ENCODE peak calls at places on chromosomes 16 and 17, in eight cellular contexts. B is tibial artery; F is AG08395; J is activated effector memory CD4-positive, alpha-beta T cell treated with anti-CD3 and anti-CD28 coated beads, Interleukin-2, amount 50 U/mL, for 16 hours; O is NCI-H1105; E is A549; I is T-cell; Y is smooth muscle cell of the brain vasculature. P is an unnamed sample.

GRCh38 chr17:77727216-77727615 is 231.3 kb upstream of the TNRC6C start:
- DNase-seq in B (no peak), F (no peak), J (peak), O (no peak), E (no peak), I (no peak), Y (no peak), P (no peak)

GRCh38 chr17:77254961-77255741 is 114.4 kb downstream of the SEC14L1 start:
- DNase-seq in B (peak), F (peak), J (no peak), O (no peak), E (peak), I (no peak), Y (peak), P (peak)

GRCh38 chr16:20242568-20243240 is 84.6 kb downstream of the GP2 start:
- DNase-seq in B (no peak), F (no peak), J (no peak), O (no peak), E (no peak), I (no peak), Y (no peak), P (no peak)

GRCh38 chr17:64040201-64040600 is 19.8 kb upstream of the ICAM2 start:
- DNase-seq in B (no peak), F (no peak), J (no peak), O (no peak), E (no peak), I (no peak), Y (no peak), P (no peak)

GRCh38 chr17:45718791-45719190 is 65.3 kb upstream of the CRHR1 start:
- DNase-seq in B (no peak), F (no peak), J (no peak), O (no peak), E (no peak), I (no peak), Y (no peak), P (no peak)

GRCh38 chr16:81482329-81483063 is 37.9 kb downstream of the CMIP start:
- DNase-seq in B (no peak), F (no peak), J (no peak), O (no peak), E (no peak), I (no peak), Y (no peak), P (peak)

GRCh38 chr16:65227041-65227835 is 105.4 kb upstream of the CDH11 start:
- DNase-seq in B (no peak), F (no peak), J (no peak), O (no peak), E (no peak), I (no peak), Y (no peak), P (no peak)

GRCh38 chr17:56310780-56311179 is 157.5 kb downstream of the ANKFN1 start:
- DNase-seq in B (no peak), F (no peak), J (no peak), O (no peak), E (no peak), I (no peak), Y (no peak), P (no peak)

GRCh38 chr17:4548721-4549531 is 6.3 kb downstream of the MYBBP1A start:
- DNase-seq in B (no peak), F (no peak), J (no peak), O (no peak), E (no peak), I (no peak), Y (no peak), P (no peak)

GRCh38 chr17:3528604-3529511 is 28.8 kb downstream of the TRPV3 start:
- DNase-seq in B (peak), F (peak), J (no peak), O (no peak), E (no peak), I (no peak), Y (peak), P (no peak)

GRCh38 chr17:17382901-17383300 is 79.7 kb downstream of the NT5M start:
- DNase-seq in B (no peak), F (no peak), J (no peak), O (no peak), E (no peak), I (no peak), Y (no peak), P (no peak)

GRCh38 chr16:17271687-17272086 is 199.1 kb downstream of the XYLT1 start:
- DNase-seq in B (peak), F (no peak), J (no peak), O (no peak), E (no peak), I (no peak), Y (no peak), P (no peak)

GRCh38 chr17:57286372-57287105 is 30.2 kb downstream of the MSI2 start:
- DNase-seq in B (no peak), F (no peak), J (no peak), O (peak), E (no peak), I (no peak), Y (no peak), P (no peak)

GRCh38 chr17:19398301-19399181 is 11.6 kb upstream of the MFAP4 start:
- DNase-seq in B (peak), F (no peak), J (peak), O (no peak), E (peak), I (no peak), Y (no peak), P (no peak)

GRCh38 chr17:48624544-48625501 is 1.3 kb downstream of the HOXB9 start:
- DNase-seq in B (no peak), F (peak), J (peak), O (peak), E (peak), I (no peak), Y (no peak), P (peak)

GRCh38 chr16:907361-907760 is 63.4 kb downstream of the LMF1 start:
- DNase-seq in B (no peak), F (no peak), J (no peak), O (no peak), E (no peak), I (no peak), Y (no peak), P (no peak)

GRCh38 chr16:67901734-67902133 is 8.7 kb downstream of the PSKH1 start:
- DNase-seq in B (no peak), F (no peak), J (no peak), O (no peak), E (no peak), I (no peak), Y (no peak), P (no peak)

GRCh38 chr17:15502315-15503112 is 35.1 kb upstream of the CDRT4 start:
- DNase-seq in B (peak), F (peak), J (peak), O (no peak), E (peak), I (peak), Y (peak), P (peak)

GRCh38 chr17:57557793-57558681 is 187.1 kb downstream of the CCDC182 start:
- DNase-seq in B (no peak), F (peak), J (no peak), O (no peak), E (peak), I (no peak), Y (peak), P (peak)

GRCh38 chr17:68431661-68432071 is 25.6 kb downstream of the WIPI1 start:
- DNase-seq in B (peak), F (peak), J (peak), O (no peak), E (peak), I (peak), Y (no peak), P (no peak)

GRCh38 chr16:84841787-84842300 is 22.1 kb downstream of the CRISPLD2 start:
- DNase-seq in B (no peak), F (no peak), J (no peak), O (peak), E (no peak), I (no peak), Y (no peak), P (no peak)

GRCh38 chr17:59327891-59328290 is 3.6 kb upstream of the YPEL2 start:
- DNase-seq in B (peak), F (no peak), J (no peak), O (no peak), E (peak), I (no peak), Y (no peak), P (no peak)

GRCh38 chr17:55825213-55825612 is 74.4 kb downstream of the PCTP start:
- DNase-seq in B (no peak), F (no peak), J (no peak), O (no peak), E (peak), I (no peak), Y (no peak), P (no peak)

GRCh38 chr17:41734139-41734948 is at the start of gene HAP1:
- DNase-seq in B (no peak), F (peak), J (no peak), O (no peak), E (peak), I (no peak), Y (no peak), P (no peak)

GRCh38 chr16:79008869-79009179 is 591.7 kb downstream of the MAF start:
- DNase-seq in B (no peak), F (no peak), J (no peak), O (peak), E (no peak), I (no peak), Y (no peak), P (no peak)

GRCh38 chr17:46950615-46950996 is 27.6 kb downstream of the GOSR2 start:
- DNase-seq in B (no peak), F (no peak), J (no peak), O (no peak), E (no peak), I (no peak), Y (no peak), P (no peak)

GRCh38 chr17:9937164-9937835 is 32.2 kb upstream of the RCVRN start:
- DNase-seq in B (peak), F (peak), J (no peak), O (no peak), E (no peak), I (no peak), Y (peak), P (no peak)

GRCh38 chr17:13626703-13627102 is 25.0 kb upstream of the HS3ST3A1 start:
- DNase-seq in B (no peak), F (peak), J (no peak), O (no peak), E (no peak), I (no peak), Y (peak), P (peak)

GRCh38 chr16:15507299-15507958 is 73.0 kb downstream of the BMERB1 start:
- DNase-seq in B (peak), F (peak), J (no peak), O (no peak), E (peak), I (no peak), Y (no peak), P (peak)

GRCh38 chr17:39261286-39261685 is 35.5 kb upstream of the STAC2 start:
- DNase-seq in B (no peak), F (no peak), J (peak), O (no peak), E (peak), I (no peak), Y (no peak), P (no peak)

GRCh38 chr17:55769625-55770000 is 18.8 kb downstream of the PCTP start:
- DNase-seq in B (no peak), F (peak), J (no peak), O (no peak), E (peak), I (no peak), Y (no peak), P (peak)

GRCh38 chr16:20674684-20675487 is 22.6 kb downstream of the ACSM1 start:
- DNase-seq in B (no peak), F (no peak), J (no peak), O (no peak), E (no peak), I (no peak), Y (no peak), P (no peak)

GRCh38 chr17:49438439-49438861 is 23.8 kb upstream of the PHB1 start:
- DNase-seq in B (no peak), F (no peak), J (peak), O (no peak), E (no peak), I (no peak), Y (no peak), P (no peak)